ENCODE peak calls at places on chromosomes 13 and 19, in four cellular contexts. Q is B cell; G is caudate nucleus; C is stimulated activated naive CD8-positive, alpha-beta T cell treated with anti-CD3 and anti-CD28 coated beads, Interleukin-15, Interleukin-2, amounts not matched to agents 100 U/mL and 50 U/mL, for 24 hours. F is an unnamed sample.

GRCh38 chr19:50039968-50040367 is 14.2 kb downstream of the ZNF473 start:
- DNase-seq in Q (no peak), G (no peak), C (no peak), F (no peak)

GRCh38 chr19:3054265-3054971 is 7.9 kb downstream of the TLE5 start:
- DNase-seq in Q (no peak), G (no peak), C (no peak), F (no peak)

GRCh38 chr13:20964904-20965303 is 62.4 kb upstream of the XPO4 start:
- DNase-seq in Q (no peak), G (no peak), C (no peak), F (no peak)

GRCh38 chr13:52884429-52884828 is 36.0 kb upstream of the PCDH8 start:
- DNase-seq in Q (no peak), G (no peak), C (no peak), F (no peak)

GRCh38 chr19:40713939-40714338 is 2.7 kb downstream of the COQ8B start:
- DNase-seq in Q (no peak), G (no peak), C (peak), F (no peak)

GRCh38 chr19:17751912-17752273 is 616 bp downstream of the FCHO1 start:
- DNase-seq in Q (no peak), G (no peak), C (no peak), F (no peak)

GRCh38 chr19:41895745-41896580 is 13.0 kb downstream of the ARHGEF1 start:
- DNase-seq in Q (peak), G (no peak), C (peak), F (no peak)

GRCh38 chr19:2782357-2782935 is 627 bp downstream of the SGTA start:
- DNase-seq in Q (no peak), G (no peak), C (peak), F (no peak)

GRCh38 chr19:58128041-58128685 is 22.4 kb downstream of the ZNF329 start:
- DNase-seq in Q (no peak), G (no peak), C (no peak), F (no peak)

GRCh38 chr19:41932259-41933130 is 4.2 kb upstream of the ERFL start:
- DNase-seq in Q (no peak), G (no peak), C (no peak), F (no peak)

GRCh38 chr13:101018720-101019119 is 344.1 kb upstream of the TMTC4 start:
- DNase-seq in Q (no peak), G (no peak), C (no peak), F (no peak)

GRCh38 chr19:6161271-6161850 is 25.9 kb downstream of the ACSBG2 start:
- DNase-seq in Q (peak), G (no peak), C (peak), F (no peak)

GRCh38 chr19:45087531-45087930 is 5.4 kb upstream of the PPP1R37 start:
- DNase-seq in Q (peak), G (no peak), C (peak), F (no peak)

GRCh38 chr13:44230736-44231135 is 142.9 kb upstream of the SERP2 start:
- DNase-seq in Q (no peak), G (no peak), C (no peak), F (no peak)

GRCh38 chr13:75581874-75582640 is 32.5 kb downstream of the UCHL3 start:
- DNase-seq in Q (no peak), G (no peak), C (no peak), F (no peak)

GRCh38 chr19:56118666-56119584 is 2.2 kb downstream of the ZNF787 start:
- DNase-seq in Q (no peak), G (no peak), C (no peak), F (no peak)

GRCh38 chr19:35138305-35138799 is 272 bp upstream of the FXYD1 start:
- DNase-seq in Q (no peak), G (no peak), C (no peak), F (no peak)

GRCh38 chr19:4676955-4677731 is 7.0 kb upstream of the MYDGF start:
- DNase-seq in Q (no peak), G (no peak), C (peak), F (no peak)

GRCh38 chr19:1752757-1753728 is at the start of gene ONECUT3:
- DNase-seq in Q (peak), G (no peak), C (no peak), F (no peak)

GRCh38 chr13:97434417-97435296 is 688 bp downstream of the RAP2A start:
- DNase-seq in Q (peak), G (peak), C (peak), F (peak)

GRCh38 chr19:31955884-31956283 is 389.5 kb upstream of the ZNF507 start:
- DNase-seq in Q (no peak), G (no peak), C (no peak), F (no peak)

GRCh38 chr19:50676625-50677197 is 27.5 kb downstream of the C19orf81 start:
- DNase-seq in Q (no peak), G (no peak), C (no peak), F (no peak)

GRCh38 chr13:44759222-44759721 is 183.1 kb upstream of the TSC22D1 start:
- DNase-seq in Q (no peak), G (no peak), C (no peak), F (no peak)

GRCh38 chr19:50580970-50581636 is 12.9 kb upstream of the LRRC4B start:
- DNase-seq in Q (no peak), G (no peak), C (no peak), F (no peak)

GRCh38 chr13:98315466-98315865 is 138.4 kb upstream of the RNF113B start:
- DNase-seq in Q (no peak), G (no peak), C (no peak), F (no peak)

GRCh38 chr19:40822161-40822560 is 23.2 kb downstream of the EGLN2 start:
- DNase-seq in Q (no peak), G (no peak), C (no peak), F (no peak)

GRCh38 chr19:18388328-18389094 is 2.6 kb downstream of the GDF15 start:
- DNase-seq in Q (peak), G (peak), C (peak), F (no peak)

GRCh38 chr19:10111405-10111811 is at the start of gene P2RY11:
- DNase-seq in Q (peak), G (no peak), C (peak), F (no peak)

GRCh38 chr13:32940601-32941000 is 75.6 kb upstream of the KL start:
- DNase-seq in Q (no peak), G (no peak), C (no peak), F (no peak)

GRCh38 chr13:19845758-19846157 is 17.7 kb downstream of the ZMYM5 start:
- DNase-seq in Q (no peak), G (no peak), C (peak), F (no peak)

GRCh38 chr13:71659427-71659826 is 207.6 kb downstream of the DACH1 start:
- DNase-seq in Q (no peak), G (no peak), C (no peak), F (no peak)

GRCh38 chr19:18725755-18726416 is 42.4 kb downstream of the CRTC1 start:
- DNase-seq in Q (no peak), G (no peak), C (no peak), F (no peak)

F was measured in esophagus muscularis mucosa.